ENCODE peak calls at places on chromosomes 7 and 10, in nine cellular contexts. One of them, this sample, is unnamed.

GRCh38 chr10:86282664-86283465 is 83.7 kb downstream of the GRID1 start:
- DNase-seq in mesenteric fat pad: peak; percentile 68
- DNase-seq in HT1080: no peak
- DNase-seq in NCI-H1092: no peak
- DNase-seq in sigmoid colon: peak; percentile 25
- DNase-seq in astrocyte of the cerebellum: no peak
- DNase-seq in activated T-cell treated with anti-CD3 and anti-CD28 coated beads for 48 hours: no peak
- DNase-seq in midbrain: no peak
- DNase-seq in hypothalamus: no peak
- DNase-seq in this sample: no peak

GRCh38 chr7:12923971-12924370 is 236.5 kb downstream of the ARL4A start:
- DNase-seq in mesenteric fat pad: no peak
- DNase-seq in HT1080: no peak
- DNase-seq in NCI-H1092: no peak
- DNase-seq in sigmoid colon: no peak
- DNase-seq in astrocyte of the cerebellum: no peak
- DNase-seq in activated T-cell treated with anti-CD3 and anti-CD28 coated beads for 48 hours: no peak
- DNase-seq in midbrain: no peak
- DNase-seq in hypothalamus: no peak
- DNase-seq in this sample: no peak

GRCh38 chr7:128914566-128915151 is 4.2 kb upstream of the KCP start:
- DNase-seq in mesenteric fat pad: peak; percentile 72
- DNase-seq in HT1080: no peak
- DNase-seq in NCI-H1092: no peak
- DNase-seq in sigmoid colon: peak; percentile 60
- DNase-seq in astrocyte of the cerebellum: no peak
- DNase-seq in activated T-cell treated with anti-CD3 and anti-CD28 coated beads for 48 hours: no peak
- DNase-seq in midbrain: no peak
- DNase-seq in hypothalamus: no peak
- DNase-seq in this sample: no peak

GRCh38 chr7:158710651-158711102 is 6.1 kb upstream of the NCAPG2 start:
- DNase-seq in mesenteric fat pad: no peak
- DNase-seq in HT1080: peak; percentile 80
- DNase-seq in NCI-H1092: no peak
- DNase-seq in sigmoid colon: no peak
- DNase-seq in astrocyte of the cerebellum: peak; percentile 56
- DNase-seq in activated T-cell treated with anti-CD3 and anti-CD28 coated beads for 48 hours: no peak
- DNase-seq in midbrain: no peak
- DNase-seq in hypothalamus: no peak
- DNase-seq in this sample: no peak

GRCh38 chr7:102152672-102153585 is 133.7 kb upstream of the SH2B2 start:
- DNase-seq in mesenteric fat pad: no peak
- DNase-seq in HT1080: peak; percentile 35
- DNase-seq in NCI-H1092: no peak
- DNase-seq in sigmoid colon: no peak
- DNase-seq in astrocyte of the cerebellum: peak; percentile 27
- DNase-seq in activated T-cell treated with anti-CD3 and anti-CD28 coated beads for 48 hours: no peak
- DNase-seq in midbrain: no peak
- DNase-seq in hypothalamus: no peak
- DNase-seq in this sample: no peak

GRCh38 chr7:23234569-23235296 is 11.8 kb upstream of the GPNMB start:
- DNase-seq in mesenteric fat pad: no peak
- DNase-seq in HT1080: no peak
- DNase-seq in NCI-H1092: no peak
- DNase-seq in sigmoid colon: no peak
- DNase-seq in astrocyte of the cerebellum: no peak
- DNase-seq in activated T-cell treated with anti-CD3 and anti-CD28 coated beads for 48 hours: no peak
- DNase-seq in midbrain: no peak
- DNase-seq in hypothalamus: no peak
- DNase-seq in this sample: no peak

GRCh38 chr7:133023370-133024075 is 58.4 kb downstream of the CHCHD3 start:
- DNase-seq in mesenteric fat pad: no peak
- DNase-seq in HT1080: no peak
- DNase-seq in NCI-H1092: no peak
- DNase-seq in sigmoid colon: no peak
- DNase-seq in astrocyte of the cerebellum: peak; percentile 70
- DNase-seq in activated T-cell treated with anti-CD3 and anti-CD28 coated beads for 48 hours: no peak
- DNase-seq in midbrain: no peak
- DNase-seq in hypothalamus: no peak
- DNase-seq in this sample: peak; percentile 5

GRCh38 chr10:68156373-68157185 is 47.3 kb downstream of the MYPN start:
- DNase-seq in mesenteric fat pad: no peak
- DNase-seq in HT1080: peak; percentile 55
- DNase-seq in NCI-H1092: no peak
- DNase-seq in sigmoid colon: peak; percentile 70
- DNase-seq in astrocyte of the cerebellum: peak; percentile 64
- DNase-seq in activated T-cell treated with anti-CD3 and anti-CD28 coated beads for 48 hours: peak; percentile 28
- DNase-seq in midbrain: peak; percentile 74
- DNase-seq in hypothalamus: peak; percentile 9
- DNase-seq in this sample: no peak

GRCh38 chr10:36448760-36449681 is 676.4 kb upstream of the ANKRD30A start:
- DNase-seq in mesenteric fat pad: no peak
- DNase-seq in HT1080: no peak
- DNase-seq in NCI-H1092: no peak
- DNase-seq in sigmoid colon: no peak
- DNase-seq in astrocyte of the cerebellum: peak; percentile 16
- DNase-seq in activated T-cell treated with anti-CD3 and anti-CD28 coated beads for 48 hours: no peak
- DNase-seq in midbrain: no peak
- DNase-seq in hypothalamus: no peak
- DNase-seq in this sample: no peak

GRCh38 chr7:138396251-138397070 is 63.6 kb upstream of the TRIM24 start:
- DNase-seq in mesenteric fat pad: no peak
- DNase-seq in HT1080: no peak
- DNase-seq in NCI-H1092: no peak
- DNase-seq in sigmoid colon: no peak
- DNase-seq in astrocyte of the cerebellum: no peak
- DNase-seq in activated T-cell treated with anti-CD3 and anti-CD28 coated beads for 48 hours: no peak
- DNase-seq in midbrain: no peak
- DNase-seq in hypothalamus: no peak
- DNase-seq in this sample: no peak

GRCh38 chr7:108083980-108084379 is 46.2 kb downstream of the LAMB4 start:
- DNase-seq in mesenteric fat pad: no peak
- DNase-seq in HT1080: peak; percentile 75
- DNase-seq in NCI-H1092: no peak
- DNase-seq in sigmoid colon: no peak
- DNase-seq in astrocyte of the cerebellum: no peak
- DNase-seq in activated T-cell treated with anti-CD3 and anti-CD28 coated beads for 48 hours: no peak
- DNase-seq in midbrain: no peak
- DNase-seq in hypothalamus: no peak
- DNase-seq in this sample: no peak

GRCh38 chr10:125562737-125563136 is 120.2 kb downstream of the TEX36 start:
- DNase-seq in mesenteric fat pad: no peak
- DNase-seq in HT1080: peak; percentile 25
- DNase-seq in NCI-H1092: no peak
- DNase-seq in sigmoid colon: no peak
- DNase-seq in astrocyte of the cerebellum: no peak
- DNase-seq in activated T-cell treated with anti-CD3 and anti-CD28 coated beads for 48 hours: no peak
- DNase-seq in midbrain: no peak
- DNase-seq in hypothalamus: no peak
- DNase-seq in this sample: no peak

GRCh38 chr10:33306756-33307519 is 27.5 kb downstream of the NRP1 start:
- DNase-seq in mesenteric fat pad: no peak
- DNase-seq in HT1080: no peak
- DNase-seq in NCI-H1092: no peak
- DNase-seq in sigmoid colon: no peak
- DNase-seq in astrocyte of the cerebellum: no peak
- DNase-seq in activated T-cell treated with anti-CD3 and anti-CD28 coated beads for 48 hours: no peak
- DNase-seq in midbrain: no peak
- DNase-seq in hypothalamus: no peak
- DNase-seq in this sample: no peak

GRCh38 chr7:50783801-50784507 is 1.3 kb upstream of the GRB10 start:
- DNase-seq in mesenteric fat pad: no peak
- DNase-seq in HT1080: no peak
- DNase-seq in NCI-H1092: no peak
- DNase-seq in sigmoid colon: no peak
- DNase-seq in astrocyte of the cerebellum: peak; percentile 49
- DNase-seq in activated T-cell treated with anti-CD3 and anti-CD28 coated beads for 48 hours: no peak
- DNase-seq in midbrain: no peak
- DNase-seq in hypothalamus: no peak
- DNase-seq in this sample: no peak

GRCh38 chr10:5619366-5620211 is 46.8 kb downstream of the ASB13 start:
- DNase-seq in mesenteric fat pad: no peak
- DNase-seq in HT1080: no peak
- DNase-seq in NCI-H1092: no peak
- DNase-seq in sigmoid colon: no peak
- DNase-seq in astrocyte of the cerebellum: peak; percentile 63
- DNase-seq in activated T-cell treated with anti-CD3 and anti-CD28 coated beads for 48 hours: no peak
- DNase-seq in midbrain: no peak
- DNase-seq in hypothalamus: no peak
- DNase-seq in this sample: no peak